ENCODE peak calls at places on chromosomes 2 and 18, in six cellular contexts. C is aorta, G is SJSA1, K is lung, E is fibroblast of lung, T is small intestine. S is an unnamed sample. For H3K4me1, the result is how much of the 10 kb centered on the place peaks cover.

GRCh38 chr2:127121341-127121740 is 14.4 kb upstream of the BIN1 start:
- DNase-seq in C (no peak), G (peak), K (no peak), E (no peak), T (no peak), S (no peak)

GRCh38 chr18:9771261-9771976 is 63.3 kb downstream of the RAB31 start:
- DNase-seq in C (peak), G (peak), K (peak), E (peak), T (peak), S (no peak)

GRCh38 chr2:239255643-239256042 is 145.2 kb downstream of the HDAC4 start:
- DNase-seq in C (no peak), G (no peak), K (no peak), E (no peak), T (no peak), S (no peak)

GRCh38 chr2:147224070-147224469 is 620.8 kb upstream of the ACVR2A start:
- DNase-seq in C (no peak), G (no peak), K (no peak), E (no peak), T (no peak), S (no peak)

GRCh38 chr18:57301573-57302230 is 50.7 kb upstream of the ST8SIA3 start:
- DNase-seq in C (no peak), G (no peak), K (no peak), E (no peak), T (no peak), S (peak)

GRCh38 chr18:40347261-40347660 is 1607.8 kb upstream of the PIK3C3 start:
- DNase-seq in C (no peak), G (no peak), K (no peak), E (no peak), T (no peak), S (no peak)

GRCh38 chr2:96933528-96933927 is 52.9 kb downstream of the FAM178B start:
- DNase-seq in C (peak), G (no peak), K (no peak), E (no peak), T (no peak), S (no peak)

GRCh38 chr2:239002960-239003932 is 155.4 kb downstream of the TWIST2 start:
- DNase-seq in C (peak), G (peak), K (no peak), E (peak), T (no peak), S (no peak)

GRCh38 chr2:231321556-231322334 is 73.8 kb upstream of the B3GNT7 start:
- DNase-seq in C (peak), G (no peak), K (no peak), E (no peak), T (no peak), S (no peak)

GRCh38 chr2:226439337-226439736 is 360.3 kb downstream of the IRS1 start:
- DNase-seq in C (no peak), G (no peak), K (no peak), E (peak), T (no peak), S (no peak)
- H3K27ac ChIP-seq in C (peak), G (peak), K (no peak), E (no peak), T (no peak), S (no peak)

GRCh38 chr2:204669386-204669785 is 124.1 kb downstream of the PARD3B start:
- DNase-seq in C (no peak), G (no peak), K (no peak), E (no peak), T (no peak), S (no peak)
- H3K4me1 ChIP-seq in C (under half), G (under half), K (under half), E (under half), T (under half), S (under half)

GRCh38 chr18:43485565-43485964 is 208.3 kb upstream of the SYT4 start:
- DNase-seq in C (no peak), G (no peak), K (no peak), E (no peak), T (peak), S (no peak)
- H3K27ac ChIP-seq in C (no peak), G (no peak), K (no peak), E (no peak), T (no peak), S (no peak)

GRCh38 chr2:202405798-202406197 is 29.7 kb downstream of the BMPR2 start:
- DNase-seq in C (no peak), G (no peak), K (no peak), E (no peak), T (no peak), S (no peak)

GRCh38 chr2:202406445-202406967 is 30.4 kb downstream of the BMPR2 start:
- DNase-seq in C (no peak), G (no peak), K (no peak), E (no peak), T (no peak), S (no peak)

GRCh38 chr2:202408546-202409140 is 32.5 kb downstream of the BMPR2 start:
- DNase-seq in C (no peak), G (no peak), K (no peak), E (no peak), T (no peak), S (no peak)

GRCh38 chr2:202410092-202410491 is 34.0 kb downstream of the BMPR2 start:
- DNase-seq in C (no peak), G (no peak), K (no peak), E (no peak), T (no peak), S (no peak)

GRCh38 chr2:202411097-202411496 is 35.0 kb downstream of the BMPR2 start:
- DNase-seq in C (no peak), G (no peak), K (no peak), E (no peak), T (no peak), S (no peak)
- H3K4me1 ChIP-seq in C (under half), G (under half), K (under half), E (under half), T (under half), S (under half)

DNA sequence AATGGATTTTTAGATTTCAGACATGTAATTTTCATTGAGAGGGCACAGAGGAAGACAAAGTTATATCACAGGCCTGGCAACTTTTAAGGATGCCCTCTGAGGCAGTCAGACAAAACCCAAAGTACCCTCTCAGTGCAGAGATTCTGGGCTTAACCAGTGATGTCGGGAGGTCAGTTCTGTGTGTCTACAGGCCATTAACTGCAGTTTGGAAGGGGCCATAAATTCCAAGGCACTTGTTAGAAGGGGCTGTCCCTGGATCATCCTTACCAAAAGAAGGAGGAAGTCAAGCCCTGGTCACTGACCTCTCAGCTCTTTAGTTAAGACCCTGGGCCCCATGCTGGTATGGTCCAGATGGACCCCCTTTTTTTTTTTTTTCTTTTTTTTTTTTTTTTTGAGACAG is 60.7 kb downstream of the LRRFIP1 start:
- DNase-seq in C (no peak), G (no peak), K (no peak), E (no peak), T (no peak), S (no peak)
- H3K27ac ChIP-seq in C (peak), G (peak), K (peak), E (peak), T (peak), S (peak)

GRCh38 chr18:13290856-13291271 is 72.3 kb downstream of the LDLRAD4 start:
- DNase-seq in C (no peak), G (no peak), K (no peak), E (no peak), T (no peak), S (no peak)

GRCh38 chr18:13288509-13289138 is 70.1 kb downstream of the LDLRAD4 start:
- DNase-seq in C (no peak), G (no peak), K (no peak), E (no peak), T (no peak), S (no peak)

GRCh38 chr18:13291745-13292447 is 73.3 kb downstream of the LDLRAD4 start:
- DNase-seq in C (no peak), G (no peak), K (no peak), E (no peak), T (no peak), S (no peak)

GRCh38 chr18:13291299-13291698 is 72.7 kb downstream of the LDLRAD4 start:
- DNase-seq in C (no peak), G (no peak), K (no peak), E (no peak), T (no peak), S (no peak)

DNA sequence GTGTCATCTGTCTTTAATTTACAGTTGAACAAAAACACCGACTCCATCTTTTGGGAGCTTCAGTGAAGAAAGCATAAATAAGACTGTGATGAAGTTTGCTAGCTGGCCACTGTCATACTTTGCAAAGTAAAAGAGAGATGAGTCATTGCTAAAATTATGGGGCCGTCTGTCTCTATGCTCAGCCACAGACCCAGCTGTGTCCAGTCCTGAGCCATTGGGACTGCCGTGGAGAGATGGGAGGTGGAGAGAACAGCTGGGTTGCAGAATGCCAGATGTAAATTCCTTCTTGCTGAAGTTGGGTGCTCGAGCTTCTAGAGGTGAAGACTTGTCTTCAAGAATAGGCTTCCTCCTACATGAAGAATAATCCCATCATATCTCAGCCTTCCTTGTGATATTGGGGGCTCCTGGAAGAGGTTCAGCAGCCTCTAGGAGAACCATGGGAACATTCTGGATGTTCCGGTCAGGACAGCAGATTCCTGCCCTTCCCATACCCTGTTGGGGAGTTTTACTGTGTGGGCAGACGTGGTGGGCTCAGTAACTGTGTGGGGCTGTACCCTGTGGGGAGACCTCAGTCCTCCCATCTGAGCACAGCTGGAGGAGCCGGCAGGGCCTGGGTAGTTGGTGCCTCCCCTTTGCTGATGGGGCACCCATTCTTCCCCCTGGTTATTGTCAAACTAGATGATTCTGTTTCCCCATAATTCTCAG is 71.1 kb downstream of the LDLRAD4 start:
- DNase-seq in C (no peak), G (no peak), K (no peak), E (no peak), T (no peak), S (no peak)
- H3K4me1 ChIP-seq in C (under half), G (under half), K (under half), E (under half), T (under half), S (under half)

DNA sequence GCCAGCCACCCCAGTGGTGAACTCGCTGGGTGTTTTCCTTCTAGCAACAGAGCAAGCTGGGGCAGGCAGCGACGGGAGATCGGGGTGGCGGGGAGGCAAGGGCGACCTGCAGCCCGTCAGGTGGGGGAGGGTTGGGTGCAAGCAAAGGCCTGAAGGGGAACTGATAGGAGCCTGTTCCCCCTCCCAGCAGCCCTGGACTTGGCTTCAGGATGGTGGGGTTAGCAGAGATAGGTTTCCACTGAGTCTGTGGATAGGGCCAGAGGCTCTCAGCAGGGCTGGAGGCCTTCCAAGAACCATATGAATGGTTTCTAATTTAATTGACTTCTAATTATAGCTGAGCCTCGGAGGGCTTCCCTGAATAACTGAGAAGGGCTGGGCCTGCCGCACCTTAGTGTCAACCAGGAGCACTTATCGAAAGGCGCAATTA is 55.3 kb downstream of the EDAR start:
- DNase-seq in C (no peak), G (no peak), K (no peak), E (no peak), T (peak), S (no peak)
- H3K27ac ChIP-seq in C (no peak), G (no peak), K (no peak), E (no peak), T (no peak), S (no peak)

DNA sequence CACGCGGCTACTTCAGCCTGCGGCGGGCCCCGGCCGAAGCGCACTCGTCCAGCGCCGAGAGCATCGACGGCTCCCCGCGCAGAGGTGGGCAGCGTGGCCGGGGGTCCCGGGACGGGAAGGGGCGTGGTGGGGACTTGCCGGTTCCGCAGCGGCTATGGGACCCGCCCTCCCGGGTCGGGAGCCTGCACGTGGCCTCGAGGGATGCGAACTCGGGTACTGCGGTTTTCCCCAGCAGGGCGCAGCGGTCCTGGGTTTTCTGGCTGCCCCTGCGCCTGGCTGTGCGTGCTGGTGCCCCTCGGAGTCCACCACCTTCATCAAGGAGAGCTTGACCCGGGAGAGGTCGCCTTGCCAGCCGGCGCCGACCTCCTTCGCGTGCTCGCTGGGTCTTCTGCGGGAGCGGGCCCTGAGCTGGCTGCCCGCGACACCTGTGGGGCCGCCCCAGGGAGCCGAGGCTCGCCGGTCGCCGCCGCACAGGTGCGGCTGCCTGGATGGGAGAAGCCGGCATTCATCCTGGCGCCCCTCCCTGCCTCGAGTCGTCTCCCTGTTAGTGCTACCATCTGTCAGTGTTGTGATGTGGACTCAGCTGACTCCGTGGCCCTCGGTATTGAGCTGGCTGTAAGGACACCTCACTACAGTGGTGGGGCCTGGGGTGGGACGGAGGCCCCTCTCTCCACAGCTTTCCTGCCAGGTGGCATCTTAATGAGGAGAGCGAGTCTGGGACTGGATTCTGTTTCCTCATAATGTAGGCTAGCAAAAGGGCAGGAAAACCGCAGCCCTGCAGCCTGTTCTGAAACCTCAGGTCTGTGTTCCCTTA is 177.3 kb downstream of the AGAP1 start:
- DNase-seq in C (no peak), G (no peak), K (no peak), E (no peak), T (no peak), S (no peak)
- H3K4me1 ChIP-seq in C (under half), G (half or more), K (under half), E (under half), T (under half), S (under half)

GRCh38 chr2:219851169-219851568 is 223.7 kb downstream of the SLC4A3 start:
- DNase-seq in C (no peak), G (no peak), K (no peak), E (no peak), T (no peak), S (no peak)
- H3K27ac ChIP-seq in C (no peak), G (no peak), K (no peak), E (no peak), T (no peak), S (no peak)